ENCODE peak calls at places on chromosomes 16 and 17, in eight cellular contexts. G is cardiac muscle cell, L is astrocyte, O is psoas muscle, V is dorsolateral prefrontal cortex, H is neural progenitor cell, J is HCT116, M is heart right ventricle. E is an unnamed sample.

GRCh38 chr16:85929259-85929704 is 30.3 kb downstream of the IRF8 start:
- DNase-seq in G (no peak), L (no peak), O (no peak), V (no peak), H (no peak), J (no peak), M (no peak), E (peak)

GRCh38 chr16:14358697-14359305 is 271.3 kb downstream of the PARN start:
- DNase-seq in G (no peak), L (no peak), O (no peak), V (no peak), H (no peak), J (no peak), M (no peak), E (no peak)

GRCh38 chr17:78132086-78132676 is 1.6 kb downstream of the TMC8 start:
- DNase-seq in G (peak), L (no peak), O (no peak), V (no peak), H (no peak), J (no peak), M (peak), E (peak)

GRCh38 chr17:81837641-81838040 is 2.8 kb upstream of the PPP1R27 start:
- DNase-seq in G (no peak), L (no peak), O (peak), V (no peak), H (no peak), J (no peak), M (no peak), E (no peak)

GRCh38 chr17:68790931-68791330 is 164.3 kb downstream of the ABCA8 start:
- DNase-seq in G (no peak), L (peak), O (peak), V (no peak), H (no peak), J (no peak), M (no peak), E (no peak)

GRCh38 chr17:79855331-79856124 is 16.3 kb upstream of the CBX4 start:
- DNase-seq in G (no peak), L (no peak), O (no peak), V (no peak), H (no peak), J (no peak), M (no peak), E (no peak)

GRCh38 chr16:1744338-1744840 is 27.0 kb downstream of the NME3 start:
- DNase-seq in G (no peak), L (no peak), O (no peak), V (no peak), H (no peak), J (no peak), M (no peak), E (no peak)

GRCh38 chr16:55508941-55509920 is at the start of gene LPCAT2:
- DNase-seq in G (peak), L (peak), O (peak), V (peak), H (peak), J (peak), M (peak), E (peak)

GRCh38 chr17:28889996-28890395 is 7.5 kb downstream of the FLOT2 start:
- DNase-seq in G (no peak), L (no peak), O (no peak), V (no peak), H (no peak), J (no peak), M (no peak), E (no peak)

GRCh38 chr17:82603981-82604448 is 44.2 kb downstream of the WDR45B start:
- DNase-seq in G (no peak), L (no peak), O (no peak), V (peak), H (no peak), J (no peak), M (no peak), E (no peak)

GRCh38 chr17:31680126-31680525 is 178.9 kb downstream of the COPRS start:
- DNase-seq in G (no peak), L (no peak), O (no peak), V (no peak), H (no peak), J (no peak), M (no peak), E (no peak)

GRCh38 chr17:56978441-56979090 is 635 bp downstream of the SCPEP1 start:
- DNase-seq in G (no peak), L (no peak), O (no peak), V (no peak), H (no peak), J (no peak), M (no peak), E (no peak)

GRCh38 chr16:67663151-67663876 is 2.6 kb downstream of the PARD6A start:
- DNase-seq in G (no peak), L (no peak), O (no peak), V (no peak), H (peak), J (peak), M (peak), E (peak)

GRCh38 chr17:38583176-38583575 is 22.6 kb downstream of the SRCIN1 start:
- DNase-seq in G (no peak), L (no peak), O (no peak), V (no peak), H (no peak), J (no peak), M (no peak), E (no peak)

GRCh38 chr17:32274101-32274500 is 8.5 kb downstream of the RHBDL3 start:
- DNase-seq in G (no peak), L (no peak), O (no peak), V (no peak), H (no peak), J (no peak), M (no peak), E (no peak)

GRCh38 chr16:77594057-77594456 is 128.3 kb upstream of the NUDT7 start:
- DNase-seq in G (no peak), L (no peak), O (no peak), V (no peak), H (no peak), J (no peak), M (no peak), E (no peak)

GRCh38 chr16:77594798-77595625 is 127.3 kb upstream of the NUDT7 start:
- DNase-seq in G (no peak), L (peak), O (no peak), V (no peak), H (no peak), J (no peak), M (no peak), E (no peak)

GRCh38 chr16:77592021-77592420 is 130.3 kb upstream of the NUDT7 start:
- DNase-seq in G (no peak), L (no peak), O (no peak), V (no peak), H (no peak), J (no peak), M (no peak), E (no peak)

GRCh38 chr16:77599793-77600415 is 122.4 kb upstream of the NUDT7 start:
- DNase-seq in G (peak), L (peak), O (no peak), V (no peak), H (peak), J (peak), M (no peak), E (peak)

DNA sequence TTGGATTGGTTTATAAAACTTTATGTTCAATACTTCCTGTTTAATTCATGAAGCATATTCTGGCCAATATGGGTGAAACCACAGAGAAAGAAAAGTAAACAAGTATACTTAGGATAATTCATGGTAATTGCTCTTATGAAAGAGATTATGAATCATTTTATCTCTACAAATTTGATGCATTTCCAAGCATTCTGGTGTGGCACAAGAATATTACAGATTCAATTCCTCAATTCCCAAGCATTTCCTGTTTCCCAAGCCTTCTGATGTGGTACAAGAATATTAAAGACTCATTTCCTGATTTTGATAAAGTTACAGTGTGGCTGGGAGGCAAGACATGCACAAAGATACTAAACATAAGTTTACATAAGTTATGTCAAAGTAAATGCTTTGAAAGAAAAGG is 126.1 kb upstream of the NUDT7 start:
- DNase-seq in G (no peak), L (peak), O (no peak), V (no peak), H (no peak), J (no peak), M (no peak), E (no peak)
- TF ChIP-seq CTCF in G (no peak), L (no peak), O (no peak), V (no peak), H (no peak), J (no peak), M (no peak), E (no peak)

DNA sequence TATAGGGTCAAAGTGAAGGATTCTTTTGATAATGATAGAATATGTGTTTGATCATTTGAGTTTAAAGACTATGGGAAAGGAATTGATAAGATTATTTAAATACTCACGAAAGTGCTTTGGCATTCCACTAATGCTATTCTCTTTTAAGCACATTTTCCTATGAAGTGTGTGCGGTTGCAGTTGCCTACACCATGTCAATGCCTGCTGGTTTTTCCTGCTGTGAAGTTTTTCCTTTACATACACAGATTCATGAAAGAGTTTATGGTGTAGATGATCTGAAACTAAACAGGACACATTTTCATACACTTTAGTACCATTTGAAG is 78.7 kb downstream of the VMP1 start:
- DNase-seq in G (no peak), L (no peak), O (no peak), V (no peak), H (no peak), J (no peak), M (no peak), E (no peak)
- TF ChIP-seq CTCF in G (no peak), L (no peak), O (no peak), V (no peak), H (no peak), J (no peak), M (no peak), E (no peak)

DNA sequence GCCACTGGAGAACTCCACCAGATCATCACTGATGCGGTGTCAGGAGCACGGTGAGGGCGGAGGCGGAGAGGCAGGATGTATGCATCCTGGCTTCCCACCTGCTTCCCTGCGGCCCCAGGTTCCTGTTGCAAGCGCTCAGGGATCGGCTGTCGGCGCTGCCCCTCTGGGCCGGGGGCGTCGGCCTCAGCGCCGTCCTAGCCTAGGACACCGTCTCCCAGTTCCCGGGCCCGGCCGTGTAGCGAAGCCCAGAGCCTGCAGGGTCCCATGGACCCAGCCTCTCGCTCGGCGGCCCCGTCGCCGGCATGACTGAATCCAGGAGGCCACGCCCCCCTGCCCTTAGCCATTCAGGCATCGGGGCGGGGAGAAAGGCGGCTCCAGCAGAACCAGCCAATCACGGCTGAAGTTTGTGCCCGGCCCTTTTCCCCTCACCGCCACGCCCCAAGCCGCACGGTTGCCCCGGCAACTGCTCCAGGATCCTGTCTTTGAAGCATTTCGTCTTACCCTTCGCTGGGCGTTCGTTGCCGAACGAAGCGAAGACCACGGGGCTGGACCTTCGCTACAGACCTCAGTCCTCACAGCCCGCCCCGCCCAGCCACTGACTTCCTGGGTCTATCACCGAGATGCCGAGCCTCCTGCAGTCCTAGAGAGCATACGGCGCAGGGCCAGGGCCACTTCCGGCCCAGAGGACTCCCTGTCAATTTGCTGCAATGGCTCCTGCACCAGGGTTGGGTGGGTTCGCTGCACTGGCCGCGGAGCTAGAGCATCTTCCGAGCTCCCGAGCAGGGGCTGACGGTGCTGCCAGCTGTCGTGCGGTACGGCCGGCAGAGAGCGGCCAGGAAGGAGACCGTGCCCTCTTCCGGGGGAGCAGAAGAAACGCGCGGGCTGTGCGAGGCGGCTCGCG is 10.6 kb upstream of the ZNF213 start:
- DNase-seq in G (peak), L (peak), O (peak), V (peak), H (peak), J (peak), M (peak), E (peak)
- TF ChIP-seq CTCF in G (peak), L (no peak), O (peak), V (peak), H (peak), J (no peak), M (peak), E (no peak)

GRCh38 chr17:75069783-75070182 is 18.0 kb upstream of the SLC16A5 start:
- DNase-seq in G (no peak), L (no peak), O (no peak), V (no peak), H (no peak), J (no peak), M (no peak), E (peak)
- TF ChIP-seq CTCF in G (no peak), L (peak), O (peak), V (peak), H (no peak), J (peak), M (peak), E (no peak)

GRCh38 chr16:60432472-60432871 is 1603.8 kb downstream of the CDH8 start:
- DNase-seq in G (no peak), L (no peak), O (no peak), V (no peak), H (no peak), J (no peak), M (no peak), E (no peak)
- TF ChIP-seq CTCF in G (no peak), L (no peak), O (no peak), V (no peak), H (no peak), J (no peak), M (no peak), E (no peak)

GRCh38 chr17:39872700-39873099 is 4.7 kb downstream of the ZPBP2 start:
- DNase-seq in G (no peak), L (peak), O (no peak), V (no peak), H (no peak), J (no peak), M (no peak), E (peak)
- TF ChIP-seq CTCF in G (peak), L (peak), O (peak), V (no peak), H (no peak), J (peak), M (no peak), E (no peak)